ENCODE peak calls at places on chromosomes 13 and 19, in six cellular contexts. S, U, I, H, M and X are unnamed samples.

GRCh38 chr19:13104848-13105646 is 2.4 kb upstream of the LYL1 start:
- DNase-seq in S (no peak), U (no peak), I (no peak), H (no peak), M (no peak), X (no peak)

GRCh38 chr19:29665215-29665825 is at the start of gene PLEKHF1:
- DNase-seq in S (peak), U (peak), I (peak), H (peak), M (peak), X (peak)

GRCh38 chr19:2291185-2291751 is 9.3 kb upstream of the PEAK3 start:
- DNase-seq in S (no peak), U (no peak), I (no peak), H (peak), M (no peak), X (no peak)

GRCh38 chr19:46616631-46617322 is 8.1 kb downstream of the PTGIR start:
- DNase-seq in S (peak), U (peak), I (peak), H (peak), M (no peak), X (no peak)

GRCh38 chr13:30373727-30374126 is 48.6 kb upstream of the UBE2L5 start:
- DNase-seq in S (peak), U (no peak), I (no peak), H (no peak), M (no peak), X (no peak)

GRCh38 chr13:94119360-94119936 is 360.0 kb downstream of the DCT start:
- DNase-seq in S (peak), U (no peak), I (peak), H (no peak), M (no peak), X (no peak)

GRCh38 chr19:10114651-10115391 is 3.3 kb downstream of the P2RY11 start:
- DNase-seq in S (no peak), U (no peak), I (no peak), H (no peak), M (peak), X (no peak)

GRCh38 chr13:27259831-27260230 is 8.5 kb downstream of the RPL21 start:
- DNase-seq in S (no peak), U (no peak), I (no peak), H (no peak), M (no peak), X (no peak)

GRCh38 chr13:33536639-33537425 is 251.3 kb upstream of the STARD13 start:
- DNase-seq in S (no peak), U (no peak), I (no peak), H (no peak), M (no peak), X (no peak)

GRCh38 chr19:32404939-32405430 is 585 bp upstream of the DPY19L3 start:
- DNase-seq in S (peak), U (no peak), I (peak), H (peak), M (no peak), X (no peak)

GRCh38 chr19:33459691-33460090 is 61.9 kb downstream of the PEPD start:
- DNase-seq in S (no peak), U (no peak), I (no peak), H (no peak), M (no peak), X (no peak)

GRCh38 chr19:39568604-39569003 is 28.6 kb upstream of the EID2 start:
- DNase-seq in S (no peak), U (no peak), I (no peak), H (no peak), M (no peak), X (no peak)

GRCh38 chr13:50617134-50617721 is 226.3 kb downstream of the DLEU7 start:
- DNase-seq in S (no peak), U (peak), I (no peak), H (no peak), M (no peak), X (no peak)

GRCh38 chr19:13861392-13861713 is 15.6 kb upstream of the NANOS3 start:
- DNase-seq in S (no peak), U (no peak), I (no peak), H (no peak), M (no peak), X (no peak)

GRCh38 chr19:52936151-52936957 is 13.1 kb upstream of the ZNF888 start:
- DNase-seq in S (peak), U (no peak), I (peak), H (no peak), M (no peak), X (no peak)

DNA sequence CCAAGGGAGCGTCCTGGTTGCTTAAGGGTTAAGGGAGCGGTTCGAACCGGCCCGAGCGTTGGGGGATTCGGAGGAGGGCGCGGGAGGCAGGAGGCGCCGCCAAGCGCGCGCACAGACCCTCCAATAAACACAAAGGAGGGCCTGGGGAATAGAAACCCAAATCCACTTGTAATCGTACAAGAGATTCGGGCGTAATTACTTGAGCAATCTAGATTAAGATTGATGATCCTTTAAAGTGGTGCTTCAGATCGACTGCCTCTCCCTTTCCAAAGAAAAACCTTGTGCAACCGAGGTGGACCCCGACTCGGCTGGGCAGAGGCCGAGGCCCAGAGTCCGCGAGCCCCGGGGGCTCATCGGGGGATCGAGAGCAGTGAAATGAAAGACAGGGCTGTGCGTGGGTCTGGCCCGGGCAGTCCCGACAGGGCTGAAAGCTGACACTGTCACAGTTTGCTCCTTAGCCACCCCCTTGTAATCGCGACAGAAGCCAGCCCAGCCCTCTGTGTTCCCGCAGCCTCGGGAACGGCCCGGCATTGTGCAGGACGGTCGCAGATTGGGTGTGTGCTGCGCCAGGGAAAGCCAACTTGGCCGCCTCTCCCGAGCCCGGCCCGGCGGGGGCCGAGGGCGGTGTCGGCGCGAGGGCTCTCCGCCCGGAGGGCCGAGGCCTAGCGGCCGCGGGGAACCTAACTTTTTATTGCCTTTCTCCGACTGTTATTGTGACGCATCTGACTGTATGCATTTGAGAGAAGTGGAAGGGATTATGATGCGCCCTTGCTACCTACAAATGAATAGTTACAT is 5.6 kb downstream of the MAB21L1 start:
- DNase-seq in S (peak), U (no peak), I (no peak), H (peak), M (no peak), X (no peak)
- TF ChIP-seq POLR2AphosphoS5 in S (no peak), U (no peak), I (no peak), H (peak), M (no peak), X (no peak)

DNA sequence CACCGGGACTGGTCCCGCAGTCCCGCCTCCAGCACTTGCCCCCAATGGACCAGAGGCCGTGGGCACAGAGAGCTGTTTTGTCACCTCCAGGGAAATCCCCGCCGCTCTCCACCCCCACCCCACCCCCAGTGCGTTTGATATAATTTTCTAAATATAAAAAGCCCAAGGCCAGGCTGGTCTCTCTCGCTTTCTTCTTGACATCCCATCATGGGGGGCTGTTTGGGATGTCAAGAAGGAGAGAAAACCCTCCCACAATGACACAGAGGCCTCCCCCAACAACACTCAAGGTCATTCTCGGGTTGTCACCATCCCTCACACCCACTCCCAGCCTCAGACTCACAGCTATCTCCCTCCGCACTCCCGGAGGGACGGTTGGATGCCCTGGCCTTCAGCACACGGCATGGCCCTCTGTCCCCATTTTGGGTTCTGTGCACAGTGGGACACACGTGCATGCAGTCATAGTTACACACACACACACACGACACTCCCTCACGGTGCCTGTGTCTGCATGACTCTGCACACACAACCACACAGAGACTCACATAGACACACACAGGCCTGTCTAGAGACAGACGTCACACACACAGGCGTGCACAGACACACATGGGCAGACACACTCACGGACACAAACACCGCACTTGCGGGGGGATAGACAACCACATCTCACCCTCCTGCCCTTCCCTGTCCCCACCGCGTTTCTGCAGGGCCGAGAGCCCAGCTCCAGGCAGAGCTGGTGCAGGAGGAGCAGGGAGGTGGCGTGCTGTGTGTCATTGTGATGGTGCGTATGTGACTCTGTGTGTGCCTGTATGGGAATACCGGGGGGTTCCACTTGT is 4.8 kb upstream of the NFIC start:
- DNase-seq in S (no peak), U (no peak), I (no peak), H (no peak), M (no peak), X (no peak)
- TF ChIP-seq POLR2AphosphoS5 in S (no peak), U (no peak), I (no peak), H (no peak), M (no peak), X (no peak)

DNA sequence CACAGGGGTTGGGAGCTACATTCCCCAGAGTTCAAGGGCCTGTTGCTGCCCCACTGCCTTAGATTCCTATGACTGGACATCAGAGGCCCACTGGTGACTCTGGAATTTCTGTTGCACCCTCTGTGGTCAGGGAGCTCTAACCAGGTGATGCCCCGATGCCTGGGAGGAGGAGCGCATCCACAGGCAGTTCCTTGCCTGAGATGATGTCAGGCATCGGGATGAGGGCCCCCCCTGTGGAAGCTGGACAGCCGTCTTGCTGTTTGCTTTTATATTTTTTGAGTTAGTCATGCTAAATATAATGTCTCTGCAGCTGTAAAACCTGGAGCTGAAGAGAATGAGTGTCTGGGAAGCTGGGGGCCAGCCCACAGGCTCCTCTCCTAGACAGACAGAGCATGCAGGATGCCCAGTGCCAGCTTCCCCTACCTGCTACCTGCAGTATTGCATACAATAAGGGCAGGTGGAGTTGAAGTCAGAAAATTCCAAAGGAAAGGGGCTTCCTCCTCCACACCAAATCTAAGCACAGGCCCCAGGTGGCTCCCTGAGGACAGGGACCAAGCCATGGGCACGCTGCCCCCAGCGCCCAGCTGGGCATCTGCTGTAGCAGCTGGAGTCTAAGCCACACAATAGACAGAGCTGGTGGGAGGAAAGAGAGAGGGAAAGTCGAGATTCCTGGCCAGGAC is 16.2 kb downstream of the COL4A2 start:
- DNase-seq in S (no peak), U (no peak), I (no peak), H (no peak), M (no peak), X (no peak)
- TF ChIP-seq POLR2AphosphoS5 in S (no peak), U (no peak), I (no peak), H (no peak), M (no peak), X (no peak)

GRCh38 chr19:1182068-1182467 is 8.0 kb upstream of the SBNO2 start:
- DNase-seq in S (no peak), U (no peak), I (no peak), H (no peak), M (no peak), X (no peak)

GRCh38 chr19:1181606-1182005 is 7.5 kb upstream of the SBNO2 start:
- DNase-seq in S (peak), U (no peak), I (peak), H (no peak), M (no peak), X (no peak)

GRCh38 chr19:1189419-1189818 is 15.4 kb upstream of the SBNO2 start:
- DNase-seq in S (no peak), U (peak), I (no peak), H (no peak), M (no peak), X (no peak)

GRCh38 chr19:1182727-1183126 is 8.7 kb upstream of the SBNO2 start:
- DNase-seq in S (no peak), U (no peak), I (no peak), H (no peak), M (no peak), X (no peak)

DNA sequence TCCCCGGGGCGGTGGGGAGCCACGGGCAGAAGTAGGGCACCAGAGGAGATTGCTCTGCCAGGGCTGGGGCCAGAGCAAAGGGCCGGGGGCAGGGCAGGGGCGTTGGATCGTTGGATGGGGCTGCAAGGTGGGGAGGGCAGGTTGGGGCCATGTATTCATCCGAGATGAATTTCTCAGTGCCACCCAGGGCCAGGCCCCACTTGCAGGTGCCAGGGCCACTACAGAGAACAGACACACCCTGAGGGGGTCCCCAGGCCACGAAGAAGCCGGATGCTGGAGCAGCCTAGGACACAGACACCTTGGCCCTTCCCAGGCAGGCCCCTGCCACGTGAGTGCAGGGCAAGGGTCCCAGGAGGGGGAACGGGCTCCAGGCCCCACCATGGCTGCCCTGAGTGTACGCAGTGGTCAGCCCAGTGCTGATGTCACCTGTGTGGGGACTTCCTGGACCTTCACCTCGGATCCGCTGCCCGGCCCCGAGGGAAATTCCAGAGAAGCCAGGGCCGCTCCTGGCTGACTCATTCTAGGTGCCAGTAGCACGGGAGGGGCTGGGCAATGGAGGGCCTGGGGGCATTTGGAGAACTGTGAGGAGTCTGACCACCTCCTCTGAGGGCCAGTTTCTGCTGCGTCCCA is 9.6 kb upstream of the SBNO2 start:
- DNase-seq in S (peak), U (peak), I (peak), H (no peak), M (no peak), X (no peak)
- TF ChIP-seq POLR2AphosphoS5 in S (no peak), U (peak), I (no peak), H (no peak), M (no peak), X (no peak)

DNA sequence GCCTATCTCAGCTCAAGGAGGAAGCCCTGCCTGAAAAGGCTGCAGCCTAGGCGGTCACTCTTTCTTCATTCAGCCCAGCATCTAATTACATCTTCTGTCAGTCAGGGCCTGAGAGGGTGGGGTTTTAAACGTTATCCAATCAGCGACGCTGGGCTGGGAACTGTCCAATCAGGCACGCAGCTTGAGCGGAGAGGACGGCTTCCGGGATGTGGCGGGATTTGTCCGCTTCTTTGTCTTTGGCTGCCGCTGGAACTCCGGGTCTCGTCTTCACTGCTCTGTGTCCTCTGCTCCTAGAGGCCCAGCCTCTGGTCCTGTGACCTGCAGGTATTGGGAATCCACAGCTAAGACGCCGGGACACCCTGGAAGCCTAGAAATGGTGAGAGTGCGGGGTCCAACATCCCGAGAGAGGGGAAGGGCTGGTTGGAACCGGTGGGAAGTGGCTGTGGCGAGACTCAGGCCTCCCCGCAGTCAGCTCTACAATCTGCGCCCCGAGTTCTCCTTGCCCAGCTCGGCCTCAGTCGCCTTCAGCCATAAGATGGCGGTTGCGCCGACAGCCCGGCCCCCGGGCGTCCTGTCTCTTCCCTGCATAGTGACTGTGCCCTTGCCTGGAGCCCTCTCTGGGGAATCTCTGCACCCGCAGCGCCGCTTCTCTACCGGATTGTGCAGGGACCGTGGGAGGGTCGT is at the start of gene ZNF738:
- DNase-seq in S (peak), U (peak), I (peak), H (peak), M (peak), X (peak)
- TF ChIP-seq POLR2AphosphoS5 in S (peak), U (peak), I (peak), H (peak), M (peak), X (peak)

GRCh38 chr13:42720858-42721219 is 60.5 kb upstream of the FAM216B start:
- DNase-seq in S (no peak), U (no peak), I (no peak), H (no peak), M (no peak), X (no peak)

GRCh38 chr13:42715909-42716308 is 65.5 kb upstream of the FAM216B start:
- DNase-seq in S (no peak), U (no peak), I (no peak), H (no peak), M (no peak), X (no peak)

GRCh38 chr13:42722883-42723539 is 58.4 kb upstream of the FAM216B start:
- DNase-seq in S (no peak), U (no peak), I (no peak), H (no peak), M (no peak), X (no peak)

DNA sequence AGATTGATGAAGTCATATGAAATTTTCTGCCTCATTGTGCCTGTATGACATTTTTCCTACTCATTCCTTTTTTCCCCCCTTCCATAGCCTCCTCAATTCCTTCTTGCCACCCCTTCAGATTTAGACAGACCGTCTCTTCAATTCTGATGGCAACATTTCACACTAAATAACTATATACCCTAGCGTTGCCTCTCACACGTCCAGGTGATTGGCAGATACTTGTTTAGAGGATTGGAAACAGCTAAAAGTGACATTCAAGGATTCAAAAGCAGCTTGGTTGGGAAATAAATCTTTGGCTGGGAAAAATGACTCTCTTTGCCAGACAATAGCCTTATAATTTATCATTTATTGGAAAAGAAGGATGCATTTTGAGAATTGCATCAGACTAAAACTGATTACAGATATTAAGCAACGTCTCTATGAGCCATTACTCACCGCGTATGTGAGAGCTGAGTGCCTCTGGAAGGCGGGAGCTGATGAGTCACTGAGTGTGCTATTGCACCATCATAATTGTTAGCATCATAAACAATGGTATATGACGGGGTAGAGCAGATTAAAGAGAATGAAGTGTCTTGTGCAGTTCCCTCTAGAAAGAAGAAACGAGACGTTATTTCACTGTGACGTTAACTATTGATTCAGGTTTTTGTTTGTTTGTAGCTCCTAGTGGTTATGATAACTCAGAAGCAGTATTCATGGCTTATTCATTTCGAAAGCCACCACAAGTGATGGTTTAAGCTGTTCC is 61.1 kb upstream of the FAM216B start:
- DNase-seq in S (peak), U (peak), I (peak), H (no peak), M (no peak), X (no peak)
- TF ChIP-seq POLR2AphosphoS5 in S (peak), U (peak), I (peak), H (no peak), M (no peak), X (no peak)

GRCh38 chr13:88726075-88726474 is 1054.9 kb downstream of the SLITRK5 start:
- DNase-seq in S (no peak), U (no peak), I (no peak), H (no peak), M (no peak), X (no peak)

DNA sequence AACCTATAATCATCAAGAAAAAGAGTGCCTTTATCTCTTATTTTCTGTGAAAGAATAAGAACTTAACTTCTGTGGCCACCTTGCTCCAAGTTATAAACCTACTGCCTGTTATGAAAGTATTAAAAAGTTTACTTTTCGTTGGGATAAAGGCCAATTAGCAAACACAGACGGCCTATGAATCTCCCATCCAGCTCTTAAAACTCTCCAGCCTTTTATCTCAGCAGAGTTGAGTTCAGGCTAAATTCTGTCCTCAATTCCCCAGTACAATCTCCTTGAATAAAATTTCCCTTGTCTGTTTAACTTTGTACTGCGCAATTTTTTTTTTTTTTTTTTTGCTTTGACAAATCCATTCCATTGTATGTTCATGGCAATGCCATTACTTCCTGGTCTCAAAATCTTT is 1058.4 kb downstream of the SLITRK5 start:
- DNase-seq in S (no peak), U (no peak), I (no peak), H (no peak), M (no peak), X (no peak)
- TF ChIP-seq POLR2AphosphoS5 in S (no peak), U (no peak), I (no peak), H (no peak), M (no peak), X (no peak)